ENCODE peak calls at places on chromosomes 3 and 15, in five cellular contexts. W is heart right ventricle, K is sigmoid colon, T is breast epithelium, Z is tibial artery. E is an unnamed sample.

GRCh38 chr15:23395832-23396231 is 41.3 kb downstream of the GOLGA8S start:
- DNase-seq in K (no peak), W (no peak), T (no peak), Z (no peak), E (no peak)

GRCh38 chr15:33675246-33675645 is 293.1 kb upstream of the CHRM5 start:
- DNase-seq in W (no peak), Z (no peak), K (no peak), T (no peak), E (peak; percentile 62)

GRCh38 chr3:148642616-148643015 is 55.1 kb upstream of the AGTR1 start:
- DNase-seq in T (no peak), K (no peak), W (no peak), Z (no peak), E (peak; percentile 82)

GRCh38 chr3:30145281-30145680 is 461.1 kb upstream of the TGFBR2 start:
- DNase-seq in Z (no peak), K (no peak), T (no peak), W (no peak), E (peak; percentile 50)

GRCh38 chr15:55858661-55859060 is 115.7 kb upstream of the PRTG start:
- DNase-seq in W (no peak), K (no peak), T (no peak), Z (no peak), E (peak; percentile 49)

GRCh38 chr3:21894459-21895083 is 143.6 kb upstream of the ZNF385D start:
- DNase-seq in K (no peak), W (peak; percentile 19), Z (no peak), T (no peak), E (peak; percentile 53)

GRCh38 chr3:79419222-79419621 is 348.6 kb downstream of the ROBO1 start:
- DNase-seq in T (no peak), K (no peak), Z (no peak), W (no peak), E (peak; percentile 10)

GRCh38 chr15:63466378-63467192 is 37.8 kb upstream of the USP3 start:
- DNase-seq in K (no peak), Z (no peak), W (peak; percentile 40), T (no peak), E (peak; percentile 77)

GRCh38 chr3:170829873-170830272 is 40.1 kb downstream of the RPL22L1 start:
- DNase-seq in T (no peak), K (no peak), W (no peak), Z (no peak), E (no peak)

GRCh38 chr3:45055411-45056143 is 29.5 kb downstream of the CLEC3B start:
- DNase-seq in T (no peak), Z (no peak), K (no peak), W (no peak), E (peak; percentile 84)
- TF ChIP-seq CTCF in T (no peak), Z (no peak), K (no peak), W (peak; percentile 15), E (peak; percentile 10)

DNA sequence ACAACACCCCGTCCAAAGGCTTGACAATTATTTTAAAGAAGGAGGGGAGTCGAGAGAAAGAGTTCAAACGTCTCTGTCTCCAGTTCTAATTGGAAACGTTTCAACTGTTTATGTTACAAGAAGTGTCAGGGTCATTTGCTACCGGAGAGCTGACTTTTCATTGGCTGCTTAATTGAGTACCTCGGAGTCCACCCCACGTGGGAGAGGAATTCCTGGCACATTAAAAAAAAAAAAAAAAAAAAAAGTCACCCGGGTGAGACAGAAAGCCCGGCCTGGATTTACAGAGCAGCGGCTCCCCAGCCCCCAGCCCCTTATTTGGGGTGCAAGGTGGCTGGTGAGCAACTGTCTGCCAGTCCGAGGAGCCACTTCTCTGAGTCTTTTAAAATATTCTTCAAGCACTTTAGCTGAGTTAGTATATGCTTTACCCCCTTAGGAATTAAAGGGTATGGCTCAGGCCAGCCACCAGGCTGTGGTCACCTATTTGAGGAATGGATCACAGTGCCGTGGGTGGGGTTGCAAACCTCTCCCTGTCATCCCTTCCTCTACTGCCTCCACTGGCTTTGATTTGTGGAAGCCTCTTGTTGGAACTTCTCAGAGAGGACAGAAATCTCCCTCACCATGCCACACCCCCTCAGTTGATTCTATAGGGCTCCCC is 3.9 kb upstream of the TLE3 start:
- DNase-seq in K (peak; percentile 90), Z (no peak), W (peak; percentile 77), T (no peak), E (peak; percentile 96)
- H3K4me3 ChIP-seq in K (peak overlapping the region; percentile 31), Z (peak overlapping the region; percentile 31), W (no peak overlapping the region), T (peak overlapping the region; percentile 66), E (no peak overlapping the region)

GRCh38 chr3:37741644-37742043 is 120.0 kb upstream of the CTDSPL start:
- DNase-seq in W (peak; percentile 65), T (no peak), K (peak; percentile 72), Z (peak; percentile 86), E (peak; percentile 32)
- TF ChIP-seq CTCF in W (peak; percentile 70), T (peak; percentile 46), K (no peak), Z (peak; percentile 59), E (peak; percentile 31)

DNA sequence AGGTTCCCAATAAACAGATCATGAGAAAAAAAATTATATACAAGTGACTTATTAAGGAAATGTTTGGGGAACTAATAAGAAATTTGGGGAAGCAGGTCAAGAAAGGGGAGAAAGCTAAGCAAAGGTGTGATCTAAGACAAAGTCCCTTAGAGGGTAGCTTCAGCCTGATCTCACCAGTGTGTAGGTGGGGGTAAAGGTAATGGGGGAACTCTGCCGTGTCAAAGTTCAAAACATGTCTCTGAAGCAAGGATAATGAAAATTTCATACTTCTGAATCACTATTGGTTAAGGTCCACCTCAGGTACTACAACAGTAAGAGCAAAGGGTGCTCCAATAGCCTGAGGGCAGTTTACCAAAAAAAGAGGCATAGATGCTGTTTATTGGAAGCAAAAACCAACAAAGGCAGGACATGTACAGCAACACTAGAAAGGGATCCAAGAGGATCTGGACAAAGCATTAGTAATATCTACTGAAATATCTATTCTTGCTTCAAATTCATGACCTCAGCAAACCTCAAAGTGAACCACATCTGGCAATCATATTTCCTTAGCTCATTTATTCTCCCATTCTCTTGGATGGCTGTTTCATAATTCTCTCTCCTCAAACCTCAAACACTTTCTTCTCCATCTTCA is 6.9 kb downstream of the ACAD11 start:
- DNase-seq in Z (no peak), W (no peak), T (no peak), K (no peak), E (peak; percentile 82)
- H3K4me3 ChIP-seq in Z (no peak overlapping the region), W (no peak overlapping the region), T (no peak overlapping the region), K (no peak overlapping the region), E (no peak overlapping the region)